ENCODE peak calls at places on chromosomes 11 and 22, in seven cellular contexts. One of them, this sample, is unnamed.

GRCh38 chr22:49021097-49021925 is 806.4 kb downstream of the BRD1 start:
- DNase-seq in heart left ventricle: no peak
- DNase-seq in neural progenitor cell: no peak
- DNase-seq in tibial artery: peak; percentile 44
- DNase-seq in naive thymus-derived CD4-positive, alpha-beta T cell: no peak
- DNase-seq in cardiac muscle cell: no peak
- DNase-seq in IMR-90: no peak
- DNase-seq in this sample: peak; percentile 27

GRCh38 chr11:11297578-11297977 is 55.5 kb downstream of the CSNK2A3 start:
- DNase-seq in neural progenitor cell: no peak
- DNase-seq in IMR-90: peak; percentile 29
- DNase-seq in cardiac muscle cell: no peak
- DNase-seq in naive thymus-derived CD4-positive, alpha-beta T cell: no peak
- DNase-seq in tibial artery: no peak
- DNase-seq in heart left ventricle: no peak
- DNase-seq in this sample: no peak

GRCh38 chr11:82606738-82607137 is 126.9 kb downstream of the FAM181B start:
- DNase-seq in neural progenitor cell: no peak
- DNase-seq in heart left ventricle: no peak
- DNase-seq in cardiac muscle cell: no peak
- DNase-seq in tibial artery: no peak
- DNase-seq in IMR-90: no peak
- DNase-seq in naive thymus-derived CD4-positive, alpha-beta T cell: no peak
- DNase-seq in this sample: no peak

GRCh38 chr22:49188091-49188490 is 639.6 kb downstream of the BRD1 start:
- DNase-seq in cardiac muscle cell: no peak
- DNase-seq in tibial artery: no peak
- DNase-seq in IMR-90: no peak
- DNase-seq in naive thymus-derived CD4-positive, alpha-beta T cell: no peak
- DNase-seq in neural progenitor cell: no peak
- DNase-seq in heart left ventricle: no peak
- DNase-seq in this sample: no peak

GRCh38 chr22:24083361-24083760 is 72.3 kb downstream of the CABIN1 start:
- DNase-seq in tibial artery: no peak
- DNase-seq in naive thymus-derived CD4-positive, alpha-beta T cell: no peak
- DNase-seq in IMR-90: no peak
- DNase-seq in neural progenitor cell: no peak
- DNase-seq in cardiac muscle cell: no peak
- DNase-seq in heart left ventricle: no peak
- DNase-seq in this sample: no peak

GRCh38 chr11:75508051-75508561 is 17.6 kb downstream of the GDPD5 start:
- DNase-seq in neural progenitor cell: no peak
- DNase-seq in cardiac muscle cell: no peak
- DNase-seq in IMR-90: no peak
- DNase-seq in heart left ventricle: no peak
- DNase-seq in naive thymus-derived CD4-positive, alpha-beta T cell: no peak
- DNase-seq in tibial artery: no peak
- DNase-seq in this sample: no peak

GRCh38 chr22:23251445-23252093 is 71.3 kb downstream of the BCR start:
- DNase-seq in cardiac muscle cell: no peak
- DNase-seq in heart left ventricle: no peak
- DNase-seq in neural progenitor cell: no peak
- DNase-seq in tibial artery: no peak
- DNase-seq in naive thymus-derived CD4-positive, alpha-beta T cell: no peak
- DNase-seq in IMR-90: peak; percentile 45
- DNase-seq in this sample: no peak

GRCh38 chr11:5550440-5551095 is 2.2 kb upstream of the OR52H1 start:
- DNase-seq in heart left ventricle: no peak
- DNase-seq in cardiac muscle cell: peak; percentile 6
- DNase-seq in IMR-90: peak; percentile 91
- DNase-seq in naive thymus-derived CD4-positive, alpha-beta T cell: no peak
- DNase-seq in neural progenitor cell: no peak
- DNase-seq in tibial artery: no peak
- DNase-seq in this sample: no peak

GRCh38 chr11:121928597-121929580 is 187.1 kb downstream of the BLID start:
- DNase-seq in naive thymus-derived CD4-positive, alpha-beta T cell: no peak
- DNase-seq in neural progenitor cell: peak; percentile 44
- DNase-seq in heart left ventricle: no peak
- DNase-seq in tibial artery: no peak
- DNase-seq in cardiac muscle cell: peak; percentile 7
- DNase-seq in IMR-90: no peak
- DNase-seq in this sample: no peak

GRCh38 chr22:39728236-39728860 is 157.8 kb downstream of the CACNA1I start:
- DNase-seq in tibial artery: peak; percentile 37
- DNase-seq in cardiac muscle cell: no peak
- DNase-seq in naive thymus-derived CD4-positive, alpha-beta T cell: no peak
- DNase-seq in heart left ventricle: no peak
- DNase-seq in IMR-90: no peak
- DNase-seq in neural progenitor cell: no peak
- DNase-seq in this sample: peak; percentile 37

GRCh38 chr11:118295834-118296454 is 8.6 kb upstream of the CD3E start:
- DNase-seq in neural progenitor cell: peak; percentile 40
- DNase-seq in tibial artery: no peak
- DNase-seq in heart left ventricle: no peak
- DNase-seq in IMR-90: peak; percentile 12
- DNase-seq in naive thymus-derived CD4-positive, alpha-beta T cell: peak; percentile 38
- DNase-seq in cardiac muscle cell: peak; percentile 41
- DNase-seq in this sample: no peak

GRCh38 chr22:39958009-39958711 is 2.0 kb upstream of the TMA7B start:
- DNase-seq in naive thymus-derived CD4-positive, alpha-beta T cell: no peak
- DNase-seq in tibial artery: no peak
- DNase-seq in neural progenitor cell: no peak
- DNase-seq in IMR-90: no peak
- DNase-seq in cardiac muscle cell: no peak
- DNase-seq in heart left ventricle: no peak
- DNase-seq in this sample: no peak

GRCh38 chr11:39990413-39990812 is 1469.0 kb downstream of the LRRC4C start:
- DNase-seq in tibial artery: no peak
- DNase-seq in heart left ventricle: no peak
- DNase-seq in cardiac muscle cell: no peak
- DNase-seq in IMR-90: no peak
- DNase-seq in neural progenitor cell: no peak
- DNase-seq in naive thymus-derived CD4-positive, alpha-beta T cell: no peak
- DNase-seq in this sample: no peak

GRCh38 chr11:122938557-122938956 is 43.1 kb downstream of the BSX start:
- DNase-seq in heart left ventricle: no peak
- DNase-seq in naive thymus-derived CD4-positive, alpha-beta T cell: no peak
- DNase-seq in IMR-90: no peak
- DNase-seq in tibial artery: no peak
- DNase-seq in cardiac muscle cell: no peak
- DNase-seq in neural progenitor cell: no peak
- DNase-seq in this sample: no peak

DNA sequence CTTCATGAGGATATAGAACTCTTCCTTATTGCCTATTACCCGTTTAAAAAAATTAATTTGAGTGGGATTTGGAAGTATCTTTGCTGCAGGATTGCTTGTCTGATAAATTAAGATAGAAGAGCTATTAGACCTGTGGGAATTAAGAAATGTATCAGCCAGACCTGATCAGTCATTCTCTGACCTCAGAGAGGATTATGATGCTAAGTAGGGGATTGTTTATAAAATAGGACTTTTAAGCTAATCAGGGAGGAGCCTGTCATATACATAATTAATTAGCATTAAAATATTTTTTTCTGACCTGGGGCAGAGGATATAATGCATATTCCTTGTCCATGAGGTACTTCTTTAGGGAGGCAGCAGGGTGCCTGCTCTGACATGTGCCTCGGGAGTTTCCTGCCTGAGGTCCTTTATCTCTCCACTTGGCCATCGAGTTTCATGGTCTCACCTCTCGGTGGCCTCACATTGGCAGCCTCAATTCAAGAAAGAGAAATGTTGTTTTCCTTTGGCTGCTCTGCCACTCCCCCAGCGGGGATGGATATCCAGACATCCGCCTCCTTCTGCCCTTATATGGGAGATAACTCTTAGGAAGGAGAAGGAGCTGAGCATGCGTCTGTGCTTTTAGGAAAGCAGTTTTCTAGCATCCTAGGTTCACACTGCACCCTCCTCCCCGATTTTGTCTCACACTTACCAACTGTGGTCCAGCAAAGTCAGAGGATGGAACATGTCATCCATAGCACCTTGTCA is 41.1 kb downstream of the DIXDC1 start:
- DNase-seq in neural progenitor cell: peak; percentile 72
- DNase-seq in naive thymus-derived CD4-positive, alpha-beta T cell: no peak
- DNase-seq in IMR-90: peak; percentile 64
- DNase-seq in cardiac muscle cell: peak; percentile 81
- DNase-seq in tibial artery: peak; percentile 90
- DNase-seq in heart left ventricle: peak; percentile 43
- DNase-seq in this sample: peak; percentile 35
- H3K27ac ChIP-seq in neural progenitor cell: no peak overlapping the region
- H3K27ac ChIP-seq in naive thymus-derived CD4-positive, alpha-beta T cell: no peak overlapping the region
- H3K27ac ChIP-seq in IMR-90: peak overlapping the region; percentile 79
- H3K27ac ChIP-seq in cardiac muscle cell: peak overlapping the region; percentile 84
- H3K27ac ChIP-seq in tibial artery: peak overlapping the region; percentile 95
- H3K27ac ChIP-seq in heart left ventricle: peak overlapping the region; percentile 96
- H3K27ac ChIP-seq in this sample: peak overlapping the region; percentile 73

GRCh38 chr11:65383778-65384177 is 1.3 kb upstream of the SLC25A45 start:
- DNase-seq in heart left ventricle: no peak
- DNase-seq in IMR-90: no peak
- DNase-seq in cardiac muscle cell: no peak
- DNase-seq in naive thymus-derived CD4-positive, alpha-beta T cell: no peak
- DNase-seq in neural progenitor cell: no peak
- DNase-seq in tibial artery: no peak
- DNase-seq in this sample: no peak
- H3K4me1 ChIP-seq in heart left ventricle: peaks cover 14% of the 10 kb centered on the region
- H3K4me1 ChIP-seq in IMR-90: peaks cover 30% of the 10 kb centered on the region
- H3K4me1 ChIP-seq in cardiac muscle cell: peaks cover 40% of the 10 kb centered on the region
- H3K4me1 ChIP-seq in naive thymus-derived CD4-positive, alpha-beta T cell: peaks cover 58% of the 10 kb centered on the region
- H3K4me1 ChIP-seq in neural progenitor cell: peaks cover 10% of the 10 kb centered on the region
- H3K4me1 ChIP-seq in tibial artery: peaks cover 39% of the 10 kb centered on the region
- H3K4me1 ChIP-seq in this sample: peaks cover 86% of the 10 kb centered on the region

GRCh38 chr11:57644748-57645715 is 4.7 kb downstream of the YPEL4 start:
- DNase-seq in heart left ventricle: peak; percentile 74
- DNase-seq in naive thymus-derived CD4-positive, alpha-beta T cell: peak; percentile 77
- DNase-seq in IMR-90: peak; percentile 67
- DNase-seq in tibial artery: peak; percentile 87
- DNase-seq in neural progenitor cell: peak; percentile 92
- DNase-seq in cardiac muscle cell: peak; percentile 81
- DNase-seq in this sample: peak; percentile 82
- H3K27me3 ChIP-seq in heart left ventricle: peaks cover 20% of the 10 kb centered on the region
- H3K27me3 ChIP-seq in naive thymus-derived CD4-positive, alpha-beta T cell: peaks cover 10% of the 10 kb centered on the region
- H3K27me3 ChIP-seq in IMR-90: no peaks in the 10 kb centered on the region
- H3K27me3 ChIP-seq in tibial artery: peaks cover 39% of the 10 kb centered on the region
- H3K27me3 ChIP-seq in neural progenitor cell: no peaks in the 10 kb centered on the region
- H3K27me3 ChIP-seq in cardiac muscle cell: no peaks in the 10 kb centered on the region
- H3K27me3 ChIP-seq in this sample: peaks cover 53% of the 10 kb centered on the region

DNA sequence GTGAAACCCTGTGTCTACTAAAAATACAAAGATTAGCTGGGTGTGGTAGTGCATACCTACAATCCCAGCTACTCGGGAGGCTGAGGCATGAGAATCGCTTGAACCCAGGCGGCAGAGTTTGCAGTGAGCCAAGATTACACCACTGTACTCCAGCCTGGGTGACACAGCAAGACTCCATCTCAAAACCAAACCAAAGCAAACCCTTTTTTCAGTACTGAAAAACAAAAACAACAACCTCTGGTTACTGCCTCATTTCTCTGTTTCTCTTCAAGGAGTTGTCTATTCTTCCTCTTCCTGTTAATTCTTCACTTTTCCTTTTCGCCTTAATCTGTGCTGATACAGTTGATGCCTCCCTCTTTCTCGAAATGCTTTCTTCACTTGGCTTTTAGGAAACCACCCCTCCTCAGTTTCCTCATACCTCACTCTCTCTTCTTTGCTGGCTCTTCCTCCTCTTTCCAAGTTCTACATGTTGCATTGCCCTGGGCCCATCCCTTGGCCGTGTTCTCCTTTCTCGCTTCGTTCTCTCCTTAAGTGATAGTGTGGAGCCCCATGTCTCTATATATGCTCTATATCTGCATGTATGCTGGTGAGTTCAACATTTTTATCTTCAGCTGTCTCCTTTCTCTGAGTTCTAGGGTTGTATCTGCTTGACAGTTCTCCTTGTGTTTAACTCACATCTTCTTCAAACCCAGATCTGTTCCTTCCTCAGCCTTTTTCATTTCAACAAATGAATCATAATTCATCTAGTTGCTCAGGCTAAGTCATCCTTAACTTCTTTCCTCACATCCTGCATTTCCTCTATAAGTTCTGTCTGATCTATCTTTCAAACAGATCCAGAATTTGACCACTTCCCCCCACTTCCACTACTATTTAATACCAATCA is 37.1 kb downstream of the NUCB2 start:
- DNase-seq in naive thymus-derived CD4-positive, alpha-beta T cell: no peak
- DNase-seq in IMR-90: no peak
- DNase-seq in tibial artery: no peak
- DNase-seq in heart left ventricle: no peak
- DNase-seq in cardiac muscle cell: no peak
- DNase-seq in neural progenitor cell: no peak
- DNase-seq in this sample: no peak
- H3K27ac ChIP-seq in naive thymus-derived CD4-positive, alpha-beta T cell: no peak overlapping the region
- H3K27ac ChIP-seq in IMR-90: peak overlapping the region; percentile 86
- H3K27ac ChIP-seq in tibial artery: peak overlapping the region; percentile 3
- H3K27ac ChIP-seq in heart left ventricle: no peak overlapping the region
- H3K27ac ChIP-seq in cardiac muscle cell: peak overlapping the region; percentile 14
- H3K27ac ChIP-seq in neural progenitor cell: no peak overlapping the region
- H3K27ac ChIP-seq in this sample: no peak overlapping the region

GRCh38 chr11:2833051-2833937 is 52.3 kb downstream of the CDKN1C start:
- DNase-seq in tibial artery: no peak
- DNase-seq in naive thymus-derived CD4-positive, alpha-beta T cell: no peak
- DNase-seq in IMR-90: no peak
- DNase-seq in neural progenitor cell: no peak
- DNase-seq in cardiac muscle cell: no peak
- DNase-seq in heart left ventricle: peak; percentile 23
- DNase-seq in this sample: peak; percentile 45
- H3K4me1 ChIP-seq in tibial artery: no peaks in the 10 kb centered on the region
- H3K4me1 ChIP-seq in naive thymus-derived CD4-positive, alpha-beta T cell: no peaks in the 10 kb centered on the region
- H3K4me1 ChIP-seq in IMR-90: peaks cover 2% of the 10 kb centered on the region
- H3K4me1 ChIP-seq in neural progenitor cell: peaks cover 14% of the 10 kb centered on the region
- H3K4me1 ChIP-seq in cardiac muscle cell: peaks cover 26% of the 10 kb centered on the region
- H3K4me1 ChIP-seq in heart left ventricle: peaks cover 20% of the 10 kb centered on the region
- H3K4me1 ChIP-seq in this sample: peaks cover 8% of the 10 kb centered on the region

DNA sequence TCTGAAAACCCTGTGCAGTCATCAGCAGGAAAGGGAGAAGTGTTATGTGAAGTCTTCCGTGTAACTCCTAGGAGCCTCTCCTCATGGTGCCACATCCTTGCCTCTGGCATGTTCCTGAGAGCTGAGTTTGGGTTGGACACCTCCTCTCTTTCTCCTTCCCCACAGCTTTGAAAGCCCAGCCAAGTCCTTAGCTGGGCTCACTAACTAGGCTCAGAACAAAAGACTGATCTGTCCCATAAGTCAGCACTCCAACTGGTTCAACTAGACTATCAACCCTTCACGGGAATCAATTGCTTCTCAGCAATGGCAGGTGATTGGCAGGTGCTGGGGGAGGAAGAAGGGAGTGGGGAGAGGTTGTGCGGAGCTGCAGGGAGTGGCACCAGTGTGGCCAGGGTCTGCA is 509.9 kb upstream of the B3GAT1 start:
- DNase-seq in neural progenitor cell: no peak
- DNase-seq in cardiac muscle cell: no peak
- DNase-seq in IMR-90: no peak
- DNase-seq in heart left ventricle: no peak
- DNase-seq in naive thymus-derived CD4-positive, alpha-beta T cell: no peak
- DNase-seq in tibial artery: no peak
- DNase-seq in this sample: no peak
- H3K27me3 ChIP-seq in neural progenitor cell: no peaks in the 10 kb centered on the region
- H3K27me3 ChIP-seq in cardiac muscle cell: no peaks in the 10 kb centered on the region
- H3K27me3 ChIP-seq in IMR-90: no peaks in the 10 kb centered on the region
- H3K27me3 ChIP-seq in heart left ventricle: no peaks in the 10 kb centered on the region
- H3K27me3 ChIP-seq in naive thymus-derived CD4-positive, alpha-beta T cell: peaks cover 4% of the 10 kb centered on the region
- H3K27me3 ChIP-seq in tibial artery: no peaks in the 10 kb centered on the region
- H3K27me3 ChIP-seq in this sample: no peaks in the 10 kb centered on the region

GRCh38 chr11:35276396-35276795 is 137.4 kb downstream of the CD44 start:
- DNase-seq in heart left ventricle: no peak
- DNase-seq in IMR-90: peak; percentile 39
- DNase-seq in naive thymus-derived CD4-positive, alpha-beta T cell: no peak
- DNase-seq in cardiac muscle cell: no peak
- DNase-seq in tibial artery: no peak
- DNase-seq in neural progenitor cell: no peak
- DNase-seq in this sample: peak; percentile 44
- H3K27ac ChIP-seq in heart left ventricle: no peak overlapping the region
- H3K27ac ChIP-seq in IMR-90: no peak overlapping the region
- H3K27ac ChIP-seq in naive thymus-derived CD4-positive, alpha-beta T cell: no peak overlapping the region
- H3K27ac ChIP-seq in cardiac muscle cell: no peak overlapping the region
- H3K27ac ChIP-seq in tibial artery: peak overlapping the region; percentile 67
- H3K27ac ChIP-seq in neural progenitor cell: no peak overlapping the region
- H3K27ac ChIP-seq in this sample: peak overlapping the region; percentile 57